ENCODE peak calls at places on chromosomes 6 and 20, in four cellular contexts. K, Q, Z and J are unnamed samples.

GRCh38 chr6:133971861-133972260 is 18.8 kb downstream of the TBPL1 start:
- DNase-seq in Z (no peak), Q (no peak), K (no peak), J (no peak)

GRCh38 chr6:1941534-1941933 is 303.9 kb downstream of the GMDS start:
- DNase-seq in Z (no peak), Q (no peak), K (no peak), J (no peak)

GRCh38 chr6:107488174-107488874 is 1.6 kb upstream of the SOBP start:
- DNase-seq in Q (no peak), Z (no peak), K (no peak), J (no peak)

GRCh38 chr20:57934007-57934805 is 224.4 kb upstream of the PMEPA1 start:
- DNase-seq in Z (no peak), K (no peak), Q (no peak), J (no peak)

GRCh38 chr20:35048739-35049138 is 43.9 kb downstream of the TRPC4AP start:
- DNase-seq in Z (no peak), K (no peak), Q (no peak), J (no peak)

GRCh38 chr20:34579936-34580587 is 21.5 kb downstream of the MAP1LC3A start:
- DNase-seq in Q (no peak), K (no peak), Z (no peak), J (no peak)

GRCh38 chr6:37052027-37052628 is 46.7 kb downstream of the FGD2 start:
- DNase-seq in K (peak; percentile 82), Z (no peak), Q (no peak), J (no peak)

GRCh38 chr20:19626896-19627295 is 131.2 kb upstream of the RIN2 start:
- DNase-seq in Q (no peak), Z (no peak), K (no peak), J (no peak)

GRCh38 chr6:27290850-27291208 is 21.2 kb downstream of the POM121L2 start:
- DNase-seq in Z (no peak), Q (no peak), K (no peak), J (no peak)

GRCh38 chr6:166411721-166412151 is 29.0 kb upstream of the MPC1 start:
- DNase-seq in Z (no peak), Q (no peak), K (no peak), J (no peak)

GRCh38 chr6:53796791-53797190 is 2.0 kb downstream of the LRRC1 start:
- DNase-seq in Z (no peak), K (no peak), Q (no peak), J (no peak)

GRCh38 chr6:19772891-19773290 is 64.3 kb upstream of the ID4 start:
- DNase-seq in Z (no peak), K (no peak), Q (no peak), J (no peak)

GRCh38 chr6:37987008-37987407 is 167.5 kb downstream of the ZFAND3 start:
- DNase-seq in Q (no peak), Z (no peak), K (no peak), J (no peak)

GRCh38 chr20:16530201-16530681 is 43.0 kb downstream of the KIF16B start:
- DNase-seq in Z (no peak), K (no peak), Q (no peak), J (no peak)
- TF ChIP-seq CTCF in Z (no peak), K (no peak), Q (no peak), J (no peak)

GRCh38 chr20:14189794-14190402 is 147.5 kb downstream of the FLRT3 start:
- DNase-seq in Q (no peak), Z (no peak), K (no peak), J (no peak)

GRCh38 chr20:14191559-14191958 is 145.9 kb downstream of the FLRT3 start:
- DNase-seq in Q (no peak), Z (no peak), K (no peak), J (no peak)

GRCh38 chr20:14193443-14193842 is 144.0 kb downstream of the FLRT3 start:
- DNase-seq in Q (no peak), K (no peak), Z (no peak), J (no peak)

GRCh38 chr20:14197097-14197496 is 140.3 kb downstream of the FLRT3 start:
- DNase-seq in K (no peak), Q (no peak), Z (no peak), J (no peak)

DNA sequence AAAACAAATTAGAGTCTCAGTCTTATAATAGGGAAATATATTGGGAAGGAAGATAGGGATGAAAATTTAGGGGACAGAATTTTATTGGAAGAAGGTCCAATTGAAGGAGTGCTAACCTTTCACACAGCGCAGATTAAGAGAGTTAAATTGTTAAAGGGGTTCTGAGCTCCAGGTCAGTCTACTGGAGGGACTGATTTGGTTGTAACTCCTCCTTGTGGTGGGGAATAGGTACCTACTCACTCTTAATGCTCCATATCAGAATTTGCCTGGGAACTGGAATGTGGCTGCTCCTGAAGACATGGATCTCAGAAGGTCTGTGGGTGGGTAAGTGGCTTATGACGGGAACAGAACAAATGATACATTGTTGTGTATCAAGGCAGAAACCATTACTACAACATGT is 143.5 kb downstream of the FLRT3 start:
- DNase-seq in Z (no peak), Q (no peak), K (no peak), J (no peak)
- TF ChIP-seq CTCF in Z (no peak), Q (no peak), K (peak; percentile 25), J (no peak)

DNA sequence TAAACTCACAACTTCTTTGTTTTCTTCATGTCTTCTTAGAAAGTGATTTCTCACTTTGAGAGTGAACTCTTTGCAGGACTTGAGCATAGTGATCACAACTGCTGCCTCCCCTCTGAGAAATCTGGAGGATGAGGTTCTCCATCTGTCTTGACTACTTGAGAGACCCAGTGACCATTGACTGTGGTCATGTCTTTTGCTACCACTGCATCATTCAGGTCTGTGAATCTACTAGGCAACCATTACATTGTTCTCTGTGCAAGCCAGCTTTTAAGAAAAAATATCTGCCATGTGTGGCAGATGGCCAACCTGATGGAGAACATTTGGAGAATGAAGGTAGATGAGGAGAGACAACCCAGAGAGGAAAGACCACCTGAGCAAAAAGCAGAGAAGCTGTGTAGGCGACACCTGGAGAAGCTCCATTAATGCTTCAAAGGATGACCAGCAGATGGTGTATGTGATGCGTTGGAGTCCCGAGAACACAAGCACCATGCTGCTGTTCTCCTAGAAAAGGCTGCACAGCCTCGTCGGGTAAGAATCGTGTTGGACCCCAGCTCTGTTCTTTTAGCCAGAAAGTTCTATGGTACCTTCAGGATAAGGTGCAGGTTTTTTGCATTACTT is 25.1 kb upstream of the TRIM26 start:
- DNase-seq in Z (no peak), K (peak; percentile 27), Q (no peak), J (no peak)
- TF ChIP-seq CTCF in Z (peak; percentile 20), K (no peak), Q (peak; percentile 21), J (no peak)

GRCh38 chr20:49672109-49672681 is 41.5 kb downstream of the B4GALT5 start:
- DNase-seq in Q (no peak), Z (no peak), K (no peak), J (no peak)

GRCh38 chr20:49666906-49667305 is 46.8 kb downstream of the B4GALT5 start:
- DNase-seq in Z (no peak), K (no peak), Q (no peak), J (no peak)

GRCh38 chr20:49668181-49668877 is 45.3 kb downstream of the B4GALT5 start:
- DNase-seq in Z (no peak), K (no peak), Q (peak; percentile 81), J (no peak)

GRCh38 chr20:49671429-49671828 is 42.2 kb downstream of the B4GALT5 start:
- DNase-seq in K (no peak), Z (no peak), Q (no peak), J (no peak)

GRCh38 chr20:49669601-49670189 is 44.0 kb downstream of the B4GALT5 start:
- DNase-seq in Z (no peak), K (no peak), Q (no peak), J (no peak)
- TF ChIP-seq CTCF in Z (no peak), K (no peak), Q (no peak), J (no peak)